ENCODE peak calls at places on chromosomes 2 and 18, in four cellular contexts. O is NCI-H526, Q is AML-193, K is mesenteric fat pad. S is an unnamed sample.

GRCh38 chr2:10028988-10029874 is 14.1 kb upstream of the KLF11 start:
- DNase-seq in K (no peak), Q (peak; percentile 25), O (no peak), S (no peak)

GRCh38 chr2:212735648-212736047 is 197.0 kb upstream of the ERBB4 start:
- DNase-seq in K (no peak), O (no peak), Q (no peak), S (no peak)

GRCh38 chr2:86033751-86034680 is 71.7 kb downstream of the POLR1A start:
- DNase-seq in Q (no peak), O (no peak), K (no peak), S (no peak)

GRCh38 chr2:177550264-177551200 is 158.0 kb downstream of the AGPS start:
- DNase-seq in O (no peak), Q (no peak), K (no peak), S (no peak)

GRCh38 chr2:219560037-219560892 is 11.1 kb downstream of the OBSL1 start:
- DNase-seq in Q (no peak), K (no peak), O (no peak), S (no peak)

GRCh38 chr18:7464245-7464966 is 102.7 kb upstream of the PTPRM start:
- DNase-seq in K (no peak), O (no peak), Q (no peak), S (no peak)

GRCh38 chr2:27179344-27180000 is 30.7 kb downstream of the TCF23 start:
- DNase-seq in O (no peak), K (no peak), Q (no peak), S (no peak)

GRCh38 chr2:118711603-118712002 is 135.8 kb downstream of the EN1 start:
- DNase-seq in K (no peak), O (no peak), Q (no peak), S (no peak)

GRCh38 chr2:241774419-241775222 is 2.0 kb upstream of the GAL3ST2 start:
- DNase-seq in K (no peak), O (no peak), Q (no peak), S (no peak)

GRCh38 chr2:81395746-81396145 is 1091.2 kb upstream of the LRRTM1 start:
- DNase-seq in O (no peak), Q (no peak), K (no peak), S (no peak)

GRCh38 chr2:127275356-127275755 is 18.6 kb downstream of the ERCC3 start:
- DNase-seq in K (no peak), Q (no peak), O (no peak), S (no peak)

GRCh38 chr18:39701071-39701783 is 2135.6 kb upstream of the CELF4 start:
- DNase-seq in O (no peak), Q (no peak), K (no peak), S (no peak)

GRCh38 chr18:60413944-60414547 is 41.5 kb upstream of the MC4R start:
- DNase-seq in Q (no peak), O (no peak), K (no peak), S (no peak)

GRCh38 chr2:144942516-144943256 is 422.8 kb upstream of the ZEB2 start:
- DNase-seq in K (no peak), O (peak; percentile 31), Q (no peak), S (no peak)

GRCh38 chr2:241263061-241263460 is 52.4 kb downstream of the HDLBP start:
- DNase-seq in O (no peak), K (no peak), Q (no peak), S (no peak)

GRCh38 chr18:657311-657997 is at the start of gene TYMS:
- DNase-seq in K (no peak), Q (peak; percentile 43), O (peak; percentile 55), S (no peak)